ENCODE peak calls at places on chromosomes 6 and 20, in ten cellular contexts. S is activated CD8-positive, alpha-beta memory T cell treated with anti-CD3 and anti-CD28 coated beads for 4 hours; H is GM19239; Q is kidney tubule cell; G is D341Med; M is endodermal cell; A is AG09319; E is heart left ventricle; U is T follicular helper cell; T is NCI-H460. V is an unnamed sample.

GRCh38 chr6:56144538-56145324 is 102.6 kb downstream of the COL21A1 start:
- DNase-seq in Q (peak), U (no peak), M (no peak), G (no peak), A (peak), T (no peak), H (no peak), S (no peak), E (no peak), V (no peak)

GRCh38 chr6:106026748-106027147 is 59.4 kb upstream of the PRDM1 start:
- DNase-seq in E (no peak), H (no peak), M (no peak), T (no peak), S (no peak), U (no peak), A (no peak), G (no peak), Q (peak), V (no peak)

GRCh38 chr20:62880147-62880934 is 18.7 kb upstream of the TCFL5 start:
- DNase-seq in E (no peak), G (peak), U (no peak), T (no peak), M (no peak), Q (no peak), H (no peak), A (no peak), S (no peak), V (no peak)

GRCh38 chr20:50112512-50113419 is at the start of gene UBE2V1:
- DNase-seq in S (peak), Q (peak), U (peak), E (peak), M (peak), G (peak), T (peak), H (peak), A (peak), V (no peak)

GRCh38 chr20:6703047-6703446 is 64.4 kb upstream of the BMP2 start:
- DNase-seq in G (no peak), T (no peak), H (no peak), A (no peak), M (no peak), Q (no peak), S (no peak), E (no peak), U (no peak), V (no peak)

GRCh38 chr20:25274481-25274880 is 26.6 kb downstream of the PYGB start:
- DNase-seq in E (peak), H (no peak), T (no peak), G (no peak), S (no peak), A (no peak), U (no peak), M (no peak), Q (no peak), V (no peak)

GRCh38 chr6:17466707-17467106 is 73.3 kb downstream of the CAP2 start:
- DNase-seq in M (no peak), U (no peak), G (no peak), Q (peak), A (no peak), H (no peak), S (no peak), T (no peak), E (no peak), V (no peak)

GRCh38 chr6:105794263-105794662 is 291.9 kb upstream of the PRDM1 start:
- DNase-seq in S (no peak), G (no peak), Q (no peak), M (peak), A (no peak), T (no peak), E (peak), H (no peak), U (no peak), V (no peak)

GRCh38 chr6:152146385-152146784 is 338.9 kb downstream of the ESR1 start:
- DNase-seq in M (no peak), H (no peak), T (no peak), A (no peak), E (no peak), U (no peak), G (no peak), Q (peak), S (no peak), V (no peak)

GRCh38 chr20:18984238-18985200 is 170.9 kb downstream of the SCP2D1 start:
- DNase-seq in A (no peak), G (no peak), H (no peak), M (no peak), Q (peak), E (no peak), T (no peak), U (no peak), S (no peak), V (no peak)

GRCh38 chr6:33976425-33977360 is 169.2 kb downstream of the GRM4 start:
- DNase-seq in M (peak), G (no peak), Q (no peak), U (no peak), E (no peak), A (no peak), T (no peak), H (no peak), S (no peak), V (no peak)

GRCh38 chr6:56329296-56330050 is 82.1 kb upstream of the COL21A1 start:
- DNase-seq in H (no peak), T (no peak), G (no peak), E (no peak), U (no peak), S (no peak), M (no peak), A (no peak), Q (peak), V (no peak)

GRCh38 chr6:88177961-88178464 is 11.9 kb upstream of the CNR1 start:
- DNase-seq in H (no peak), S (no peak), E (no peak), Q (peak), T (no peak), G (no peak), U (no peak), A (no peak), M (no peak), V (no peak)

GRCh38 chr6:44951253-44951656 is 376.9 kb upstream of the RUNX2 start:
- DNase-seq in Q (no peak), H (no peak), U (no peak), G (no peak), M (no peak), S (no peak), E (no peak), A (no peak), T (no peak), V (no peak)

GRCh38 chr20:23108871-23109270 is 22.7 kb upstream of the CD93 start:
- DNase-seq in M (no peak), E (peak), Q (no peak), S (no peak), U (no peak), G (no peak), T (no peak), A (no peak), H (no peak), V (no peak)

GRCh38 chr6:81476881-81477280 is 275.6 kb downstream of the TENT5A start:
- DNase-seq in T (no peak), U (no peak), M (no peak), Q (no peak), G (no peak), H (no peak), E (no peak), S (no peak), A (no peak), V (no peak)

GRCh38 chr6:19999319-20000191 is 162.4 kb downstream of the ID4 start:
- DNase-seq in T (peak), G (peak), Q (peak), M (peak), A (no peak), U (no peak), H (peak), E (no peak), S (no peak), V (no peak)